ENCODE peak calls at places on chromosomes 7 and 10, in six cellular contexts. S is colonic mucosa, L is neuronal stem cell, W is fibroblast of mammary gland, N is HL-60, R is cardiac fibroblast. I is an unnamed sample.

GRCh38 chr10:102461187-102462054 is 10.1 kb upstream of the C10orf95 start:
- DNase-seq in S (peak; percentile 95), N (peak; percentile 91), L (peak; percentile 84), W (peak; percentile 63), R (peak; percentile 87), I (no peak)

GRCh38 chr10:99775850-99776249 is 6.6 kb upstream of the ABCC2 start:
- DNase-seq in R (peak; percentile 75), L (no peak), W (peak; percentile 92), S (no peak), N (no peak), I (no peak)

GRCh38 chr10:75612904-75613684 is 181.7 kb downstream of the LRMDA start:
- DNase-seq in N (peak; percentile 86), S (no peak), L (no peak), R (peak; percentile 90), W (peak; percentile 82), I (no peak)

GRCh38 chr7:94696981-94697670 is 41.2 kb upstream of the SGCE start:
- DNase-seq in S (peak; percentile 36), R (peak; percentile 96), W (peak; percentile 98), N (no peak), L (no peak), I (no peak)

GRCh38 chr10:13957856-13958255 is 371.1 kb downstream of the PRPF18 start:
- DNase-seq in N (no peak), L (no peak), R (no peak), S (no peak), W (no peak), I (no peak)

GRCh38 chr7:80942261-80943041 is 23.6 kb upstream of the SEMA3C start:
- DNase-seq in W (peak; percentile 98), L (no peak), N (no peak), R (peak; percentile 97), S (peak; percentile 32), I (no peak)

GRCh38 chr10:71573562-71574300 is 145.8 kb downstream of the C10orf105 start:
- DNase-seq in N (no peak), W (no peak), S (no peak), R (no peak), L (no peak), I (no peak)

GRCh38 chr7:2787251-2787968 is 56.7 kb downstream of the GNA12 start:
- DNase-seq in W (no peak), L (no peak), S (no peak), N (no peak), R (peak; percentile 80), I (no peak)

GRCh38 chr10:28302012-28302667 is 724 bp downstream of the MPP7 start:
- DNase-seq in L (no peak), W (no peak), N (no peak), R (peak; percentile 32), S (peak; percentile 55), I (no peak)
- H3K4me3 ChIP-seq in L (peak overlapping the region; percentile 69), W (peak overlapping the region; percentile 42), N (peak overlapping the region; percentile 54), R (peak overlapping the region; percentile 67), S (peak overlapping the region; percentile 78), I (peak overlapping the region; percentile 73)

DNA sequence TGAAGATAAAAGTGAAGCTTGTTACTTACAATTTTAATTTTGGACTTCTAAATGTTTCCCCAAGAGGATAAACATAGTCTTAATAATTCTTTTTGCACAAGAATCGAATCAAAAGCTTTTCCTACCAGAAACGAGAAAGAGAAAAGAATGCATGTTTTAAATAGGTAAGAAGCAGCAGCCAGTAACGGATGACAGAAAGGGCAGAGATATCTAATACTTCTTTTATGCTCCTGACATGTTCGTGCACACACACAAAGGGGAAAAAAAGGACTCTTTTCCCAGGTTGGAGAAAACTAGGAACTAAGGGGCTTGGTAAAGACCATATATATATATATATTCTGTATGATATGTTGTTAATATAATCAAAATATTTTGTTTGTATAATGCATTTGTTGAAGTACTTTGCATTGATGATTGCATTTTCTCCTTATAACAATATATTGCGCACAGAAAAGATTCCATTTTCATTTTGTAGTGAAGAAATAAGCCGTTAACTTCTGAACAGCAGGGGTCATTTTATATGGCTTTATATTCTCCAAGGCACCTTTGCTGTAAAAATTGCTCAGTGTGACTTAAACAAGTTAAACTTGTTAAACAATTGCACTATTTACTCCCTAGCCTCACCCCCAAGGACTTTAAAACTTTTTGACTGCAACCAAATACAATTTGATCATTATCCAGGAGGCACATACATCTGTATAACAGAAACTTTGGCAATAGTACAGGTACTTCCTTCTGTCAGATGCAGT is 2.2 kb downstream of the PRKAR2B start:
- DNase-seq in W (no peak), N (no peak), S (no peak), R (no peak), L (no peak), I (no peak)
- H3K4me3 ChIP-seq in W (no peak overlapping the region), N (no peak overlapping the region), S (no peak overlapping the region), R (no peak overlapping the region), L (peak overlapping the region; percentile 93), I (peak overlapping the region; percentile 69)

GRCh38 chr10:104681485-104681884 is 40.4 kb downstream of the SORCS3 start:
- DNase-seq in L (no peak), R (no peak), W (no peak), S (no peak), N (no peak), I (peak; percentile 50)
- H3K4me3 ChIP-seq in L (no peak overlapping the region), R (no peak overlapping the region), W (no peak overlapping the region), S (no peak overlapping the region), N (no peak overlapping the region), I (peak overlapping the region; percentile 43)

GRCh38 chr7:149870701-149871483 is 2.9 kb upstream of the ATP6V0E2 start:
- DNase-seq in W (no peak), L (no peak), S (peak; percentile 8), R (no peak), N (no peak), I (no peak)

GRCh38 chr7:149871576-149871975 is 2.2 kb upstream of the ATP6V0E2 start:
- DNase-seq in S (peak; percentile 9), N (no peak), L (no peak), R (no peak), W (no peak), I (no peak)

GRCh38 chr7:149873074-149873967 is 448 bp upstream of the ATP6V0E2 start:
- DNase-seq in S (peak; percentile 95), W (peak; percentile 85), L (peak; percentile 92), R (peak; percentile 93), N (peak; percentile 78), I (peak; percentile 98)

GRCh38 chr7:149873968-149874643 is at the start of gene ATP6V0E2:
- DNase-seq in S (peak; percentile 23), L (no peak), R (no peak), N (no peak), W (no peak), I (peak; percentile 47)

GRCh38 chr7:149872419-149873073 is 1.2 kb upstream of the ATP6V0E2 start:
- DNase-seq in L (no peak), S (peak; percentile 82), W (peak; percentile 84), N (peak; percentile 54), R (peak; percentile 77), I (peak; percentile 97)
- H3K4me3 ChIP-seq in L (peak overlapping the region; percentile 71), S (peak overlapping the region; percentile 95), W (peak overlapping the region; percentile 65), N (peak overlapping the region; percentile 76), R (peak overlapping the region; percentile 69), I (peak overlapping the region; percentile 94)

GRCh38 chr7:98496618-98497017 is 95.7 kb upstream of the BAIAP2L1 start:
- DNase-seq in L (no peak), W (no peak), N (no peak), S (no peak), R (no peak), I (no peak)
- H3K4me3 ChIP-seq in L (no peak overlapping the region), W (no peak overlapping the region), N (no peak overlapping the region), S (no peak overlapping the region), R (no peak overlapping the region), I (no peak overlapping the region)

GRCh38 chr7:4220011-4220410 is 462.1 kb upstream of the FOXK1 start:
- DNase-seq in S (no peak), N (no peak), L (no peak), W (no peak), R (no peak), I (no peak)
- H3K4me3 ChIP-seq in S (no peak overlapping the region), N (no peak overlapping the region), L (no peak overlapping the region), W (no peak overlapping the region), R (no peak overlapping the region), I (no peak overlapping the region)

DNA sequence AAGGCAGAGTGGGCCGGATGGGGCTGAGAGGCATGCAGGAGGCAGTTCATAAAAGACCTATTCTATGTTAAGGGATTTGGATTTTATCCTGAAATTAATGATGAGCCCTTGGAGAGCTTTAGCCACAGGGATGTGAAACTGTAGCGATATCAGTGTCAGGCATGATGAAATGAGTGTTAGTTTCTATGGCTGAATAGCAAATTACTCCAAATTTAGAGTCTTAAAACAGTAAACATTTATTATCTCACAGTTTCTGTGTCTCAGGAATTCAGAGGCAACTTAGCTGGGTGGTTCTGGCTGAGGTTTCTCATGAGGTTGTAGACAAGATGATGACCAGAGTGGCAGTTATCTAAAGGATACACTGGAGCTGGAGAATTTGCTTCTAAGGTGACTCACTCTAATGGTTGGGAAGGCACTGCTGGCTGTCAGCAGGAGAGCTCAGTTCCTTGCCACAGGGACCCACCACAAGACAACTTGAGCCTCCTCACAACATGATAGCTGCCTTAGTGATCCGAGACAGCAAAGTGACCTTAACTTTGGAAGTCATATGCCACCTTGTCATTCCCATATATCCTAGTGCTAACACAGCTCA is 36.7 kb upstream of the SFTPD start:
- DNase-seq in S (no peak), L (no peak), R (no peak), N (no peak), W (no peak), I (no peak)
- H3K4me3 ChIP-seq in S (no peak overlapping the region), L (no peak overlapping the region), R (no peak overlapping the region), N (no peak overlapping the region), W (no peak overlapping the region), I (no peak overlapping the region)

GRCh38 chr7:151083071-151083823 is at the start of gene TMUB1:
- DNase-seq in S (peak; percentile 86), L (no peak), R (peak; percentile 61), W (peak; percentile 43), N (peak; percentile 74), I (no peak)

GRCh38 chr7:151083824-151084160 is 499 bp upstream of the TMUB1 start:
- DNase-seq in S (no peak), R (no peak), N (no peak), L (no peak), W (no peak), I (no peak)

GRCh38 chr7:151086802-151087246 is 549 bp downstream of the AGAP3 start:
- DNase-seq in S (peak; percentile 47), N (peak; percentile 22), R (no peak), W (peak; percentile 46), L (no peak), I (no peak)

GRCh38 chr7:151085691-151086620 is at the start of gene AGAP3:
- DNase-seq in L (peak; percentile 85), W (peak; percentile 63), N (peak; percentile 73), S (peak; percentile 91), R (peak; percentile 81), I (peak; percentile 96)

GRCh38 chr7:151085329-151085690 is 965 bp upstream of the AGAP3 start:
- DNase-seq in N (no peak), W (peak; percentile 40), L (no peak), S (peak; percentile 25), R (peak; percentile 37), I (no peak)
- H3K4me3 ChIP-seq in N (no peak overlapping the region), W (no peak overlapping the region), L (peak overlapping the region; percentile 95), S (no peak overlapping the region), R (no peak overlapping the region), I (peak overlapping the region; percentile 77)